ENCODE peak calls at places on chromosome 3, in five cellular contexts. B, M, N, P and D are unnamed samples.
A peak's percentile ranks its signal among the peaks of the same experiment; 100 is the strongest.

GRCh38 chr3:182999767-183000166 is 19.4 kb upstream of the DCUN1D1 start:
- DNase-seq in P (no peak), M (no peak), B (no peak), N (no peak), D (no peak)

GRCh38 chr3:196141866-196142673 is 60.2 kb upstream of the TFRC start:
- DNase-seq in M (no peak), B (no peak), P (no peak), N (no peak), D (no peak)

GRCh38 chr3:187183210-187183862 is 13.9 kb upstream of the RTP1 start:
- DNase-seq in B (no peak), N (no peak), M (peak; percentile 73), P (no peak), D (no peak)

GRCh38 chr3:190326930-190327329 is 4.7 kb upstream of the CLDN1 start:
- DNase-seq in M (no peak), P (no peak), B (peak; percentile 60), N (no peak), D (no peak)

GRCh38 chr3:141271279-141272033 is 39.8 kb downstream of the PXYLP1 start:
- DNase-seq in B (no peak), N (no peak), P (no peak), M (no peak), D (no peak)

GRCh38 chr3:159260049-159260662 is 458.3 kb downstream of the MFSD1 start:
- DNase-seq in N (peak; percentile 66), P (peak; percentile 74), B (peak; percentile 77), M (peak; percentile 31), D (peak; percentile 73)

GRCh38 chr3:23431759-23432158 is 228.6 kb downstream of the UBE2E2 start:
- DNase-seq in M (no peak), B (peak; percentile 72), N (no peak), P (no peak), D (no peak)

GRCh38 chr3:133570139-133570936 is 3.1 kb upstream of the CDV3 start:
- DNase-seq in P (peak; percentile 79), B (peak; percentile 81), N (no peak), M (no peak), D (peak; percentile 86)

GRCh38 chr3:133979553-133979952 is 50.2 kb downstream of the SLCO2A1 start:
- DNase-seq in M (no peak), B (no peak), P (no peak), N (no peak), D (peak; percentile 75)

GRCh38 chr3:133377396-133377795 is 22.5 kb upstream of the BFSP2 start:
- DNase-seq in M (no peak), B (peak; percentile 69), N (no peak), P (peak; percentile 43), D (peak; percentile 64)

GRCh38 chr3:174891524-174892203 is 32.5 kb downstream of the NAALADL2 start:
- DNase-seq in M (no peak), N (no peak), P (no peak), B (peak; percentile 9), D (peak; percentile 31)

GRCh38 chr3:129599607-129600006 is 6.9 kb downstream of the PLXND1 start:
- DNase-seq in M (peak; percentile 88), N (no peak), B (peak; percentile 82), P (peak; percentile 93), D (peak; percentile 96)

GRCh38 chr3:71010731-71011455 is 572.6 kb downstream of the FOXP1 start:
- DNase-seq in B (peak; percentile 31), P (no peak), N (no peak), M (no peak), D (no peak)

GRCh38 chr3:173785004-173785403 is 387.5 kb downstream of the NLGN1 start:
- DNase-seq in B (no peak), P (no peak), N (no peak), M (peak; percentile 33), D (peak; percentile 53)

GRCh38 chr3:188264231-188265213 is 110.6 kb downstream of the LPP start:
- DNase-seq in P (peak; percentile 65), B (peak; percentile 73), M (no peak), N (no peak), D (no peak)

GRCh38 chr3:150544726-150545125 is 1.6 kb downstream of the SERP1 start:
- DNase-seq in N (no peak), M (no peak), B (peak; percentile 47), P (peak; percentile 20), D (no peak)

GRCh38 chr3:52704611-52705437 is 767 bp downstream of the GLT8D1 start:
- DNase-seq in M (no peak), B (peak; percentile 33), P (peak; percentile 74), N (no peak), D (peak; percentile 36)

GRCh38 chr3:184968115-184968514 is 156.1 kb downstream of the VPS8 start:
- DNase-seq in P (no peak), M (no peak), B (no peak), N (no peak), D (no peak)

GRCh38 chr3:52350436-52350835 is 34.3 kb downstream of the DNAH1 start:
- DNase-seq in P (no peak), B (no peak), N (no peak), M (no peak), D (no peak)

GRCh38 chr3:55678521-55679216 is 191.6 kb upstream of the WNT5A start:
- DNase-seq in B (no peak), N (no peak), P (peak; percentile 35), M (no peak), D (no peak)

GRCh38 chr3:5376761-5377160 is 189.3 kb downstream of the EDEM1 start:
- DNase-seq in M (peak; percentile 79), P (no peak), B (no peak), N (no peak), D (peak; percentile 59)

GRCh38 chr3:169764453-169765280 is at the start of gene TERC:
- DNase-seq in N (peak; percentile 51), P (peak; percentile 82), B (peak; percentile 82), M (peak; percentile 94), D (peak; percentile 94)

GRCh38 chr3:52204337-52205073 is 6.5 kb downstream of the ALAS1 start:
- DNase-seq in M (no peak), P (no peak), N (no peak), B (peak; percentile 18), D (no peak)

GRCh38 chr3:125073506-125073905 is 17.7 kb upstream of the HEG1 start:
- DNase-seq in M (no peak), P (no peak), N (no peak), B (no peak), D (no peak)

GRCh38 chr3:59653405-59654119 is 603.7 kb upstream of the CFAP20DC start:
- DNase-seq in B (no peak), P (no peak), N (no peak), M (no peak), D (no peak)

GRCh38 chr3:10855871-10856662 is 40.0 kb downstream of the SLC6A11 start:
- DNase-seq in P (no peak), B (no peak), N (no peak), M (no peak), D (peak; percentile 27)

GRCh38 chr3:32428092-32429068 is 36.7 kb downstream of the CMTM7 start:
- DNase-seq in M (no peak), N (no peak), P (no peak), B (no peak), D (no peak)

GRCh38 chr3:71930056-71930991 is 145.4 kb upstream of the PROK2 start:
- DNase-seq in N (peak; percentile 30), P (peak; percentile 11), B (peak; percentile 17), M (peak; percentile 72), D (peak; percentile 85)

GRCh38 chr3:49611714-49612113 is 57.4 kb downstream of the BSN start:
- DNase-seq in M (no peak), N (no peak), P (no peak), B (no peak), D (no peak)

GRCh38 chr3:123027292-123028232 is at the start of gene SEMA5B:
- DNase-seq in M (peak; percentile 88), B (no peak), N (peak; percentile 85), P (peak; percentile 18), D (peak; percentile 93)
- H3K27me3 ChIP-seq in M (peaks cover 11% of the 10 kb centered on the region), B (peaks cover 89% of the 10 kb centered on the region), N (no peaks in the 10 kb centered on the region), P (peaks cover 95% of the 10 kb centered on the region), D (peaks cover 3% of the 10 kb centered on the region)

DNA sequence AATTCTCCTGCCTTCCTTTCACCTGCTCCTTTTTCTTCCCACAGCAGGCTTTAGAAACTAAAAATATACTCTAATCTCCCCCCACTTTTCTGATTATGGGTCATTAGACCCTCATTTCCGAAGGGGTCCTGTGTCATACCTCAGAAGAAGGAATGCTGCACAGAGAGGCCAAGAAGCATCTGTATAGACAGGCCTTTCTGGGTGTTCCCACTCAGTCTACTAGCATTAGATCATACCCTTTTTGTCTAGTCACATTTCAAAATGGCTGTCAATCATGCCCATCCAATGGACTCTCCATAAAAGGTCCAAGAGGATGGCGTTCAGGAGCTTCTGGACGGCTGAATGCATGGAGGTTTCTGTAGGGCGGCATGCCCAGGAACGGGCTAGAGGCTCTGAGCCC is 192.2 kb downstream of the SUCLG2 start:
- DNase-seq in N (no peak), B (no peak), P (no peak), M (no peak), D (no peak)
- H3K9ac ChIP-seq in N (no peak overlapping the region), B (no peak overlapping the region), P (no peak overlapping the region), M (no peak overlapping the region), D (no peak overlapping the region)

GRCh38 chr3:194971965-194972364 is 286.3 kb downstream of the FAM43A start:
- DNase-seq in N (no peak), M (no peak), P (no peak), B (no peak), D (no peak)

GRCh38 chr3:194973366-194974000 is 287.8 kb downstream of the FAM43A start:
- DNase-seq in P (no peak), B (no peak), N (no peak), M (no peak), D (no peak)

GRCh38 chr3:194970066-194970465 is 284.4 kb downstream of the FAM43A start:
- DNase-seq in B (no peak), P (no peak), N (no peak), M (no peak), D (no peak)

GRCh38 chr3:194967126-194968117 is 281.7 kb downstream of the FAM43A start:
- DNase-seq in M (no peak), B (no peak), N (no peak), P (no peak), D (no peak)

GRCh38 chr3:194971009-194971408 is 285.3 kb downstream of the FAM43A start:
- DNase-seq in B (no peak), P (no peak), N (no peak), M (no peak), D (no peak)
- H3K23ac ChIP-seq in B (no peak overlapping the region), P (peak overlapping the region; percentile 6), N (no peak overlapping the region), M (no peak overlapping the region), D (no peak overlapping the region)

GRCh38 chr3:147395975-147396708 is 10.2 kb downstream of the ZIC4 start:
- DNase-seq in M (no peak), B (no peak), N (no peak), P (no peak), D (peak; percentile 37)
- H3K27me3 ChIP-seq in M (peaks cover 69% of the 10 kb centered on the region), B (peaks cover 88% of the 10 kb centered on the region), N (peaks cover 59% of the 10 kb centered on the region), P (peaks cover 98% of the 10 kb centered on the region), D (peaks cover 58% of the 10 kb centered on the region)

GRCh38 chr3:180808823-180809575 is 103.5 kb upstream of the FXR1 start:
- DNase-seq in M (no peak), N (no peak), P (no peak), B (no peak), D (no peak)
- H3K9ac ChIP-seq in M (no peak overlapping the region), N (no peak overlapping the region), P (no peak overlapping the region), B (no peak overlapping the region), D (no peak overlapping the region)